ENCODE peak calls at places on chromosomes 4 and X, in five cellular contexts. L is CD8-positive, alpha-beta T cell; J is lower leg skin; X is transverse colon; Z is right atrium auricular region. G is an unnamed sample.

GRCh38 chr4:140581078-140581477 is 12.3 kb upstream of the UCP1 start:
- DNase-seq in L (no peak), J (no peak), X (no peak), Z (no peak), G (no peak)

GRCh38 chrX:149513713-149514427 is 8.8 kb upstream of the IDS start:
- DNase-seq in L (peak; percentile 27), J (peak; percentile 54), X (no peak), Z (no peak), G (no peak)

GRCh38 chrX:119667111-119667928 is 25.6 kb downstream of the SEPTIN6 start:
- DNase-seq in L (no peak), J (no peak), X (no peak), Z (no peak), G (no peak)

GRCh38 chr4:6408263-6408662 is 64.2 kb downstream of the PPP2R2C start:
- DNase-seq in L (no peak), J (no peak), X (no peak), Z (no peak), G (no peak)

GRCh38 chrX:139738581-139738980 is 30.6 kb upstream of the MCF2 start:
- DNase-seq in L (no peak), J (no peak), X (no peak), Z (no peak), G (no peak)

GRCh38 chr4:62771656-62772557 is 1571.8 kb downstream of the ADGRL3 start:
- DNase-seq in L (no peak), J (no peak), X (no peak), Z (no peak), G (no peak)

GRCh38 chrX:104165894-104166734 is at the start of gene FAM199X:
- DNase-seq in L (peak; percentile 80), J (peak; percentile 96), X (peak; percentile 90), Z (peak; percentile 83), G (peak; percentile 86)

GRCh38 chr4:188383180-188383579 is 243.9 kb downstream of the TRIML1 start:
- DNase-seq in L (no peak), J (no peak), X (no peak), Z (no peak), G (no peak)

GRCh38 chrX:79366888-79367749 is at the start of gene ITM2A:
- DNase-seq in L (peak; percentile 73), J (peak; percentile 87), X (peak; percentile 34), Z (peak; percentile 63), G (peak; percentile 29)

GRCh38 chr4:114081783-114082182 is 102.3 kb upstream of the ARSJ start:
- DNase-seq in L (no peak), J (no peak), X (no peak), Z (no peak), G (no peak)

GRCh38 chrX:119606508-119607389 is 525 bp upstream of the NKRF start:
- DNase-seq in L (no peak), J (no peak), X (no peak), Z (no peak), G (no peak)

GRCh38 chrX:136146614-136147319 is 566 bp upstream of the FHL1 start:
- DNase-seq in L (no peak), J (no peak), X (no peak), Z (no peak), G (peak; percentile 53)

GRCh38 chr4:151022586-151022985 is 7.5 kb upstream of the LRBA start:
- DNase-seq in L (no peak), J (no peak), X (no peak), Z (no peak), G (no peak)

GRCh38 chr4:78410651-78411050 is 140.9 kb upstream of the ANXA3 start:
- DNase-seq in L (no peak), J (no peak), X (no peak), Z (no peak), G (no peak)

GRCh38 chrX:79156818-79157217 is 12.3 kb downstream of the GPR174 start:
- DNase-seq in L (no peak), J (no peak), X (no peak), Z (no peak), G (no peak)

GRCh38 chrX:70087857-70088256 is 25.6 kb downstream of the OTUD6A start:
- DNase-seq in L (no peak), J (no peak), X (no peak), Z (no peak), G (no peak)

GRCh38 chr4:48604041-48604440 is 114.0 kb downstream of the ZAR1 start:
- DNase-seq in L (no peak), J (no peak), X (no peak), Z (no peak), G (no peak)

GRCh38 chrX:2698604-2699003 is 7.5 kb downstream of the CD99 start:
- DNase-seq in L (no peak), J (peak; percentile 31), X (no peak), Z (no peak), G (no peak)

GRCh38 chr4:183140911-183141320 is 41.9 kb downstream of the WWC2 start:
- DNase-seq in L (no peak), J (no peak), X (no peak), Z (no peak), G (no peak)

GRCh38 chr4:26208237-26208985 is 112.4 kb upstream of the RBPJ start:
- DNase-seq in L (no peak), J (no peak), X (no peak), Z (no peak), G (no peak)

GRCh38 chrX:109826954-109827708 is 94.1 kb upstream of the ACSL4 start:
- DNase-seq in L (no peak), J (no peak), X (no peak), Z (no peak), G (no peak)

GRCh38 chr4:74544655-74545361 is 99.9 kb downstream of the AREG start:
- DNase-seq in L (no peak), J (no peak), X (no peak), Z (no peak), G (no peak)

GRCh38 chr4:568962-569361 is 7.1 kb downstream of the TMEM271 start:
- DNase-seq in L (no peak), J (no peak), X (no peak), Z (no peak), G (no peak)

GRCh38 chr4:164926301-164926700 is 49.3 kb downstream of the APELA start:
- DNase-seq in L (no peak), J (no peak), X (no peak), Z (no peak), G (no peak)

GRCh38 chrX:129900054-129900453 is 5.9 kb upstream of the UTP14A start:
- DNase-seq in L (no peak), J (no peak), X (no peak), Z (no peak), G (no peak)

GRCh38 chrX:34053931-34054330 is 78.2 kb downstream of the FAM47A start:
- DNase-seq in L (no peak), J (no peak), X (no peak), Z (no peak), G (no peak)

GRCh38 chr4:77002721-77003120 is 53.2 kb downstream of the SEPTIN11 start:
- DNase-seq in L (no peak), J (no peak), X (no peak), Z (no peak), G (no peak)

GRCh38 chr4:182496392-182496791 is 253.2 kb downstream of the TENM3 start:
- DNase-seq in L (no peak), J (no peak), X (no peak), Z (no peak), G (no peak)

DNA sequence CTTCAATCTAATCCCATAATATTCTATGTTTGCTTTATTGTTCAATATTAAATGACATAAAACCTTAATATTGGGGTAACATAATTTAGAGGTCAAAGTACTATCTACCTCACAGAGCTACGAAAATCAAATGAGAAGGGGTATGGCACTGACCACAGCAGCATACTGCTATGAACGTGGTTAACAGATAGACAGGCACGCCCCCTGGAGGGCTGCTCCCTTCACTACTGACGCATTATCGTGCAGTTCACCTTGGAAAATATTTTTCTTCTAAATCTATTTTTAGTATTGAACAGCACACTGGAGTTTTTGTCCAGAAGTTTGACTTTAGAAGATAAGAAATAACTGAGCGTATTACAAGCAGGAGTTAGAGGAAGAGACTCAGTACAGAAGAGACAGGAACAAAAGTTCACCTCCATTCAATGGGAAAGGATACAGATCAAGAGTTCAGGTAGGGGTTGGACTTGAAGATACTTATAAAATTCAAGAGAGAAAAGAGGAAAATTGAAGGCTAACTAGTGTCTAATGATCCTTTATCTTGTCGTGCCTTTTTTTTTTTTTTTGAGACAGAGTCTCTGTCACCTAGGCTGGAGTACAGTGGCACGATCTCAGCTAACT is 22.7 kb downstream of the MAP9 start:
- DNase-seq in L (no peak), J (no peak), X (peak; percentile 64), Z (no peak), G (no peak)
- TF ChIP-seq CTCF in L (peak; percentile 42), J (no peak), X (peak; percentile 62), Z (peak; percentile 42), G (peak; percentile 46)

GRCh38 chrX:134024686-134025377 is 39.4 kb upstream of the GPC3 start:
- DNase-seq in L (no peak), J (no peak), X (no peak), Z (no peak), G (no peak)

GRCh38 chrX:134026732-134027311 is 41.4 kb upstream of the GPC3 start:
- DNase-seq in L (no peak), J (no peak), X (peak; percentile 34), Z (no peak), G (no peak)

GRCh38 chrX:134023851-134024281 is 38.5 kb upstream of the GPC3 start:
- DNase-seq in L (no peak), J (no peak), X (no peak), Z (no peak), G (no peak)

GRCh38 chrX:134020910-134021309 is 35.5 kb upstream of the GPC3 start:
- DNase-seq in L (no peak), J (no peak), X (no peak), Z (no peak), G (no peak)

GRCh38 chrX:134025986-134026731 is 40.8 kb upstream of the GPC3 start:
- DNase-seq in L (no peak), J (no peak), X (no peak), Z (no peak), G (no peak)
- H3K4me3 ChIP-seq in L (no peak overlapping the region), J (no peak overlapping the region), X (no peak overlapping the region), Z (no peak overlapping the region), G (peak overlapping the region; percentile 41)

GRCh38 chr4:3805731-3806130 is 39.5 kb downstream of the ADRA2C start:
- DNase-seq in L (no peak), J (no peak), X (no peak), Z (no peak), G (no peak)

GRCh38 chr4:3807861-3808521 is 41.8 kb downstream of the ADRA2C start:
- DNase-seq in L (no peak), J (no peak), X (no peak), Z (no peak), G (no peak)

GRCh38 chr4:3808597-3808996 is 42.4 kb downstream of the ADRA2C start:
- DNase-seq in L (no peak), J (no peak), X (no peak), Z (no peak), G (no peak)

GRCh38 chr4:3809028-3809427 is 42.8 kb downstream of the ADRA2C start:
- DNase-seq in L (no peak), J (no peak), X (no peak), Z (no peak), G (no peak)

DNA sequence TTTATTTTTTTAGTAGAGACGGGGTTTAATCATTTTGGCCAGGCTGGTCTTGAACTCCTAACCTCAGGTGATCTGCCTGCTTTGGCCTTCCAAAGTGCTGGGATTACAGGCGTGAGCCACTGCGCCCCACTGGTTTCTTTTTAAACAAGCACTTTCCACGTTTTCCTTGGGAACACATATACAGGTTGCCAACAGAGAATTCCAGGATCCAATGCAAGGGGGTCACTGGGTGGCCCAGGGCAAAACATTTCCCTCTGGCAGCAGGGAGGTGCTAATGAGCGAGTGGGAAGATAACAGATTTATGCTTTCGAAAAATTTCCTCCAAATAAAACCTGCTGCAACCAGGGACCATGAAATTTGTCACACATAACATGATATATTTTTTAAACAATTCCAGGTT is 41.1 kb downstream of the ADRA2C start:
- DNase-seq in L (no peak), J (no peak), X (no peak), Z (no peak), G (no peak)
- TF ChIP-seq CTCF in L (no peak), J (no peak), X (no peak), Z (no peak), G (no peak)

GRCh38 chr4:20645231-20645630 is 55.0 kb upstream of the PACRGL start:
- DNase-seq in L (no peak), J (no peak), X (no peak), Z (no peak), G (no peak)
- H3K4me3 ChIP-seq in L (no peak overlapping the region), J (no peak overlapping the region), X (no peak overlapping the region), Z (no peak overlapping the region), G (no peak overlapping the region)